ENCODE peak calls at places on chromosome 6, in seven cellular contexts. N, J, T, G, V, I and W are unnamed samples.

GRCh38 chr6:70700922-70701876 is 33.5 kb downstream of the SMAP1 start:
- DNase-seq in N (no peak), J (peak), T (no peak), G (no peak), V (no peak), I (no peak), W (no peak)

GRCh38 chr6:72246926-72247325 is 360.6 kb downstream of the RIMS1 start:
- DNase-seq in N (no peak), J (no peak), T (peak), G (no peak), V (peak), I (no peak), W (no peak)

GRCh38 chr6:40473026-40473425 is 114.1 kb downstream of the LRFN2 start:
- DNase-seq in N (no peak), J (no peak), T (no peak), G (no peak), V (no peak), I (no peak), W (no peak)

GRCh38 chr6:51613558-51613957 is 473.9 kb downstream of the PKHD1 start:
- DNase-seq in N (no peak), J (no peak), T (no peak), G (no peak), V (no peak), I (no peak), W (no peak)

GRCh38 chr6:111129003-111129402 is 41.7 kb downstream of the SLC16A10 start:
- DNase-seq in N (no peak), J (peak), T (no peak), G (no peak), V (no peak), I (no peak), W (no peak)

GRCh38 chr6:109579361-109579760 is 96.3 kb upstream of the ZBTB24 start:
- DNase-seq in N (no peak), J (no peak), T (no peak), G (no peak), V (no peak), I (no peak), W (no peak)

GRCh38 chr6:1991332-1991878 is 254.0 kb downstream of the GMDS start:
- DNase-seq in N (no peak), J (no peak), T (no peak), G (no peak), V (no peak), I (no peak), W (no peak)

GRCh38 chr6:160791981-160792418 is 90.0 kb downstream of the PLG start:
- DNase-seq in N (no peak), J (no peak), T (no peak), G (no peak), V (peak), I (no peak), W (no peak)

GRCh38 chr6:118377711-118378414 is 170.2 kb upstream of the PLN start:
- DNase-seq in N (peak), J (peak), T (peak), G (no peak), V (no peak), I (no peak), W (no peak)

GRCh38 chr6:111583986-111584385 is 21.7 kb downstream of the TRAF3IP2 start:
- DNase-seq in N (no peak), J (no peak), T (no peak), G (no peak), V (no peak), I (no peak), W (no peak)

GRCh38 chr6:150417899-150418824 is 49.4 kb downstream of the IYD start:
- DNase-seq in N (no peak), J (no peak), T (no peak), G (peak), V (peak), I (no peak), W (no peak)

GRCh38 chr6:155443168-155443567 is 12.5 kb downstream of the NOX3 start:
- DNase-seq in N (no peak), J (no peak), T (no peak), G (no peak), V (no peak), I (no peak), W (no peak)

GRCh38 chr6:37794825-37795224 is 24.7 kb upstream of the ZFAND3 start:
- DNase-seq in N (no peak), J (peak), T (no peak), G (no peak), V (no peak), I (no peak), W (no peak)

GRCh38 chr6:203663-204062 is 88.6 kb upstream of the DUSP22 start:
- DNase-seq in N (no peak), J (no peak), T (no peak), G (no peak), V (no peak), I (no peak), W (no peak)

GRCh38 chr6:35893246-35893645 is 27.7 kb downstream of the SRPK1 start:
- DNase-seq in N (no peak), J (no peak), T (no peak), G (no peak), V (no peak), I (no peak), W (no peak)

GRCh38 chr6:116424001-116424400 is 37.2 kb upstream of the CALHM6 start:
- DNase-seq in N (no peak), J (no peak), T (no peak), G (no peak), V (no peak), I (no peak), W (no peak)

GRCh38 chr6:163349001-163349680 is 65.4 kb upstream of the QKI start:
- DNase-seq in N (no peak), J (no peak), T (no peak), G (no peak), V (no peak), I (no peak), W (no peak)

GRCh38 chr6:142635130-142635529 is 309.8 kb downstream of the HIVEP2 start:
- DNase-seq in N (no peak), J (no peak), T (no peak), G (no peak), V (no peak), I (no peak), W (no peak)

GRCh38 chr6:4957521-4958231 is 46.2 kb downstream of the RPP40 start:
- DNase-seq in N (peak), J (no peak), T (peak), G (no peak), V (peak), I (no peak), W (no peak)

GRCh38 chr6:43724914-43725642 is 37.5 kb upstream of the MRPS18A start:
- DNase-seq in N (no peak), J (peak), T (no peak), G (peak), V (peak), I (no peak), W (peak)

GRCh38 chr6:95973976-95974375 is 41.8 kb upstream of the FUT9 start:
- DNase-seq in N (no peak), J (no peak), T (no peak), G (no peak), V (no peak), I (no peak), W (no peak)

GRCh38 chr6:88238901-88239300 is 72.8 kb upstream of the CNR1 start:
- DNase-seq in N (no peak), J (no peak), T (no peak), G (no peak), V (no peak), I (no peak), W (no peak)

GRCh38 chr6:63750400-63750799 is 114.8 kb downstream of the PHF3 start:
- DNase-seq in N (no peak), J (no peak), T (no peak), G (no peak), V (no peak), I (no peak), W (no peak)

GRCh38 chr6:82182756-82183155 is 64.8 kb downstream of the IBTK start:
- DNase-seq in N (no peak), J (no peak), T (no peak), G (no peak), V (no peak), I (no peak), W (no peak)

GRCh38 chr6:136411028-136411329 is 121.3 kb upstream of the BCLAF1 start:
- DNase-seq in N (no peak), J (no peak), T (no peak), G (no peak), V (no peak), I (no peak), W (no peak)

GRCh38 chr6:41727705-41728072 is 7.7 kb downstream of the TFEB start:
- DNase-seq in N (no peak), J (no peak), T (no peak), G (no peak), V (no peak), I (no peak), W (no peak)

GRCh38 chr6:29563435-29563834 is 3.9 kb upstream of the UBD start:
- DNase-seq in N (no peak), J (no peak), T (no peak), G (no peak), V (no peak), I (no peak), W (no peak)

GRCh38 chr6:40585218-40585617 is 1.9 kb downstream of the LRFN2 start:
- DNase-seq in N (no peak), J (no peak), T (no peak), G (no peak), V (no peak), I (no peak), W (no peak)

GRCh38 chr6:128259036-128259734 is 261.2 kb downstream of the PTPRK start:
- DNase-seq in N (no peak), J (no peak), T (no peak), G (no peak), V (no peak), I (no peak), W (no peak)

GRCh38 chr6:99225172-99225571 is 124.3 kb downstream of the FAXC start:
- DNase-seq in N (no peak), J (no peak), T (no peak), G (no peak), V (no peak), I (no peak), W (no peak)

GRCh38 chr6:99216959-99217358 is 132.5 kb downstream of the FAXC start:
- DNase-seq in N (peak), J (no peak), T (peak), G (no peak), V (no peak), I (no peak), W (no peak)

DNA sequence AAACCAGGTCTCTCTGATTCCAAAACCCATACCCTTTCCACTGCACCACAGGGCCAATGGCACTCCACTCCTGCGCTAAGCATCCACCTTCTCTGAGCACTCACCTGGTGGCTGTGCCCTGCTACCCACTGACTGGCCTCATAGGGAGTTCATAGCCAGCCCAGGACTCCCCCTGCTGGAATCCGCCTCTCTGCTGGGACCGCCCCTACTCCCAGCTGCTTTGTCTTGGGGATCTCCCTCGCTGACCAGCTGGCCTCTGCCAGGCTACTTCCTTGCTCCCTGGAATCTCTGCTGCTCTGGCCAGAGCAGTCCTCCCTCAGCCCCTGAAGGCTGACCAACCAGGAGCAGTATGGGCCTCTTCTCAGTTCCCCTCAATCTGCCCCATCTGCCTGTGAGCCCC is 129.7 kb downstream of the FAXC start:
- DNase-seq in N (peak), J (no peak), T (peak), G (no peak), V (peak), I (peak), W (no peak)
- TF ChIP-seq CTCF in N (no peak), J (no peak), T (peak), G (no peak), V (peak), I (no peak), W (no peak)

DNA sequence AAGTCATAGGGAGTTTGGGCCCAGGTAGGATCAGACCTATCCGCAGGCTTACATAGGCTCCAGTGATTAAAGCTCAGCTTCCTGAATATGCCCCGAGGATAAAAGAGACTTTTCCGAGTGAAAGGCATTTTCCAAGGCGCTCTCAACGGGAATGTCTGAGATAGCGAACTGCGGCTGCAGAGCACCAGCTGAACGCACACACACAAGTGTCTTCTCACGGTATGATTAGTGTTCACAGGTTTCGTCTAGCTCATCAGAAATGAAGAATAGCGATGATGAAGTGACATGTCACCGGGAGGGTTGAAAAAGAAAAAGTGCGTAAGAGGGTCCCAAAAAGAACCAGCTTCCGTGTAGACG is 639 bp upstream of the CARMIL1 start:
- DNase-seq in N (no peak), J (no peak), T (no peak), G (no peak), V (peak), I (no peak), W (no peak)
- TF ChIP-seq CTCF in N (no peak), J (no peak), T (no peak), G (no peak), V (no peak), I (no peak), W (no peak)

DNA sequence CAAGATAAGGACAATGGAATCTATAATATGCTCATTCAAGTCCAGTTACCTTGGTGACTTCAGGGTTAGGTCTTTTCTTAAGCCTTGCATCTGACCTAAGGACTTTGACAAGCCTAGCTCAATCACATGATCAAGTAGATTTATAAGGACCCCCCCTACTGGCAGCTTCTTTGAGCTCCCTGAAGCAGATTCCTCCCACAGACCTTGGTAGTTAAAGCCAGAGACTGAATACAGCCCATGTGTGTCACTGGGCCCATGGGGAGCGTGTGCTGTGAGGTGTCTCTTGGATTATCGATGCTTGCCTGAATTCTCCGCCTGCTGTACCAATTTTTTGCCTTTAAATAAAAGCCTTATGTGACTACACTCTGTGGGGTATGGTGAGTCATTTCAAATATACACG is 372.7 kb upstream of the RGS17 start:
- DNase-seq in N (peak), J (no peak), T (peak), G (no peak), V (no peak), I (no peak), W (no peak)
- TF ChIP-seq CTCF in N (peak), J (no peak), T (peak), G (no peak), V (no peak), I (no peak), W (no peak)

DNA sequence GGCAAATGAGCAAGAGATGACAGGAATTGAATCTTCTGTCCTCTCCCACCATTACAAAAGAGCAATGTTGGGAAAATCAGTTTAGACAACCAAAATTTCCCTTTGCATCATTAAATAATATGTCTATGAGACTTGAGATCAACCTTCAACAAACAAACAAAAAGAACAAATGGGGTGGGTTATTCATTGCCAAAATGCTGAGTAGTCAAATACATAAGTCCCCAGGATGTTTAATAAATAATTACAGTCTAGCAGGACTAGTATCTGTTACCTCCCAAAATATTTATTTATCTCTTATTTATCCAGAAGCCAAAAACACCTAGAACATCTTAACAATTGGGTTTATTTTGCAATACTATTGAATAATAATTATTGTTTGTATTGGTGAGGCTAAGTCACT is 16.2 kb upstream of the IRAK1BP1 start:
- DNase-seq in N (no peak), J (no peak), T (no peak), G (no peak), V (no peak), I (no peak), W (no peak)
- TF ChIP-seq CTCF in N (no peak), J (no peak), T (no peak), G (no peak), V (no peak), I (no peak), W (no peak)

DNA sequence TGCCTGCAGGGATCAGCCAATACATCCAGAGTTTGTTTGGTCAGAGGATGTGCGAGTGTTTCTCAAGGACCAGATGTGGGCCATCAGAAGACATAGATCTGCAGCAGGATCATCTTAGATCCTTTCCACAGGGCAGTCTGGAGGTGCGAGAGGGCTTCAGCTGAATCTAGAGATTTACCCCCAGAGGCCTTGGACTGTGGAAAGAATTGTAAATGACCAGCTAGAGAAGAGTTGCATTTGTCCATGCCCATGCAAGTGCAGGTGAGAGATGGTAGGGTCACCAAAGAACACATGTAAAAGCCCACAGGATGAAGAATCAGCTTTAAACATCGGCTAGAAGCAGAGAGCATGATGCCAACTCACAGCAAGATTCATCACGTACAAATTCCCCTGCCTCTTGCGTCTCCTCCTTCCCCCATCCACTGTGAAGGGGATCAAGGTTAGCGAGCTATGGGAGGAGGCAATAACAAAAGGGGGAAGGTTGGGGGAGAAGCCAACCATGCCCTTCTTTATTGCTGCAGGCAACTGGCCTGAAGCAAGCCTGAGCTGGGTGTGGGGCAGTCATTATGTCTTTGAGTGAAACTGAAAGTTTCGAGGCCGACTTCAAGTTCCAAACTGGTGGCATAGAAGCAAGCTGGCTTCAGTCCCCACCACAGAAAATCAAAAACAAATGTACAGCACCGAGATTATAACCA is 83.5 kb downstream of the SCML4 start:
- DNase-seq in N (no peak), J (no peak), T (no peak), G (no peak), V (no peak), I (no peak), W (no peak)
- TF ChIP-seq CTCF in N (no peak), J (no peak), T (no peak), G (no peak), V (no peak), I (no peak), W (no peak)